ENCODE peak calls at places on chromosomes 6 and 20, in seven cellular contexts. C is HepG2, Q is GM12878, F is K562, I is SK-N-SH, W is GM12892, S is H1. E is an unnamed sample.

GRCh38 chr6:36911946-36912555 is 26.3 kb downstream of the C6orf89 start:
- DNase-seq in Q (peak; percentile 11), C (no peak), W (no peak), S (no peak), F (no peak), I (no peak), E (no peak)

GRCh38 chr20:37096415-37097039 is 730 bp upstream of the RBL1 start:
- DNase-seq in F (no peak), Q (no peak), W (no peak), S (no peak), C (no peak), I (no peak), E (no peak)

GRCh38 chr20:41437836-41438235 is 71.2 kb upstream of the EMILIN3 start:
- DNase-seq in S (no peak), F (no peak), Q (no peak), I (no peak), W (no peak), C (no peak), E (no peak)

GRCh38 chr20:60266184-60266823 is 308.1 kb downstream of the CDH26 start:
- DNase-seq in I (no peak), C (no peak), S (no peak), F (no peak), W (no peak), Q (no peak), E (no peak)

GRCh38 chr20:45998337-45998736 is 10.4 kb upstream of the MMP9 start:
- DNase-seq in C (no peak), W (no peak), Q (no peak), I (no peak), S (no peak), F (no peak), E (no peak)

GRCh38 chr6:138596591-138596990 is 97.3 kb upstream of the NHSL1 start:
- DNase-seq in Q (no peak), I (no peak), C (no peak), S (no peak), W (no peak), F (no peak), E (no peak)

GRCh38 chr6:1231941-1232340 is 80.0 kb upstream of the FOXQ1 start:
- DNase-seq in Q (no peak), C (no peak), F (no peak), W (no peak), I (no peak), S (no peak), E (no peak)

GRCh38 chr6:106026748-106027147 is 59.4 kb upstream of the PRDM1 start:
- DNase-seq in S (no peak), W (no peak), Q (peak; percentile 8), F (no peak), I (no peak), C (no peak), E (no peak)

GRCh38 chr20:50312002-50312681 is 121.5 kb downstream of the CEBPB start:
- DNase-seq in W (no peak), S (no peak), C (no peak), Q (no peak), I (no peak), F (no peak), E (no peak)

GRCh38 chr6:36998723-36999466 is 6.6 kb upstream of the FGD2 start:
- DNase-seq in F (no peak), W (no peak), C (no peak), Q (no peak), S (no peak), I (peak; percentile 46), E (no peak)

GRCh38 chr20:20593447-20594170 is 118.8 kb downstream of the RALGAPA2 start:
- DNase-seq in W (no peak), C (peak; percentile 71), F (peak; percentile 8), I (peak; percentile 49), S (peak; percentile 61), Q (no peak), E (peak; percentile 11)

GRCh38 chr6:140043762-140044378 is 669.4 kb upstream of the CITED2 start:
- DNase-seq in C (no peak), I (no peak), W (no peak), F (no peak), Q (no peak), S (no peak), E (no peak)

GRCh38 chr6:42138630-42139619 is 3.5 kb downstream of the C6orf132 start:
- DNase-seq in S (no peak), F (no peak), C (peak; percentile 77), I (no peak), W (no peak), Q (no peak), E (no peak)

GRCh38 chr6:2148748-2149147 is 96.7 kb downstream of the GMDS start:
- DNase-seq in W (no peak), C (no peak), S (no peak), F (no peak), Q (no peak), I (no peak), E (no peak)

GRCh38 chr6:12769556-12770255 is 53.1 kb downstream of the PHACTR1 start:
- DNase-seq in W (no peak), F (no peak), C (no peak), S (no peak), I (no peak), Q (no peak), E (no peak)

GRCh38 chr6:5471044-5471443 is 209.7 kb downstream of the FARS2 start:
- DNase-seq in Q (peak; percentile 26), C (peak; percentile 54), I (peak; percentile 66), F (peak; percentile 62), S (no peak), W (peak; percentile 27), E (peak; percentile 30)
- TF ChIP-seq TAF1 in Q (no peak), C (no peak), I (no peak), F (no peak), S (no peak), W (no peak), E (no peak)

GRCh38 chr6:85660181-85660611 is 17.5 kb upstream of the SYNCRIP start:
- DNase-seq in S (no peak), Q (no peak), C (peak; percentile 59), F (no peak), W (no peak), I (peak; percentile 64), E (no peak)
- TF ChIP-seq TAF1 in S (no peak), Q (no peak), C (no peak), F (no peak), W (no peak), I (peak; percentile 44), E (no peak)

GRCh38 chr6:156985309-156985708 is 208.1 kb downstream of the ARID1B start:
- DNase-seq in C (no peak), S (no peak), W (no peak), Q (no peak), I (no peak), F (no peak), E (no peak)

GRCh38 chr6:156992396-156992795 is 215.2 kb downstream of the ARID1B start:
- DNase-seq in S (no peak), W (no peak), I (peak; percentile 67), Q (no peak), C (no peak), F (no peak), E (no peak)

GRCh38 chr6:156991971-156992370 is 214.8 kb downstream of the ARID1B start:
- DNase-seq in W (no peak), C (peak; percentile 83), F (no peak), Q (no peak), I (no peak), S (no peak), E (no peak)

GRCh38 chr6:156989159-156989806 is 212.1 kb downstream of the ARID1B start:
- DNase-seq in I (no peak), Q (no peak), F (no peak), S (no peak), W (no peak), C (no peak), E (no peak)

GRCh38 chr6:156988276-156989158 is 211.3 kb downstream of the ARID1B start:
- DNase-seq in C (peak; percentile 39), I (peak; percentile 39), W (peak; percentile 19), F (peak; percentile 49), Q (peak; percentile 57), S (no peak), E (peak; percentile 21)
- TF ChIP-seq TAF1 in C (no peak), I (no peak), W (no peak), F (no peak), Q (peak; percentile 19), S (no peak), E (no peak)

DNA sequence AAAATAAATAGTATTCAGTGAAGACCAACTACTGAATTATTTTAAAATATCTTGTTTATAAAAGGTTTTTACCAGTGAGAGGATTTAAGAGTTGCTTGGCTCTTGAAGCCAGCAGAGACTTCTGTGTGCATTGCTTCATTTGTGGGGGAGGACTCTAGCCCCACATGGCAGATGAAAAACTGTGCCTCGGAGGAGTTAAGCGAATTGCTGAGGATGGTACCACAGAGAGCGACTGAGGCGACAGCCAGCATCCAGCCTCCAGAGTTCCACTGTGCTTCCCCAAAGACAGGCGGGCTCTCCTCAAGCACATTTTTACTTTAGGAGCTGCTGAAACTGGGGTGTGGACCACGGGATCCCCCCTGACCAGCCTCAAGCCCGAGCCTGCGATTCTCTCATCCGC is 80.7 kb downstream of the THBS2 start:
- DNase-seq in F (no peak), S (no peak), C (no peak), I (no peak), Q (no peak), W (no peak), E (no peak)
- TF ChIP-seq TAF1 in F (no peak), S (no peak), C (no peak), I (no peak), Q (no peak), W (no peak), E (no peak)